ENCODE peak calls at places on chromosomes 5 and 9, in nine cellular contexts. W is NCI-H774; I is GM23248; B is esophagus muscularis mucosa; P is iris pigment epithelial cell; F is GM20000; D is NCI-H1092; Z is left ventricle myocardium inferior; E is stimulated activated CD8-positive, alpha-beta memory T cell treated with anti-CD3 and anti-CD28 coated beads, Interleukin-7, amount 100 ng/mL, for 48 hours. J is an unnamed sample.
A peak's percentile ranks its signal among the peaks of the same experiment; 100 is the strongest.

GRCh38 chr5:88827997-88828396 is 55.0 kb downstream of the MEF2C start:
- DNase-seq in I (peak; percentile 26), D (no peak), W (no peak), P (peak; percentile 7), E (no peak), F (no peak), B (no peak), Z (no peak), J (no peak)

GRCh38 chr5:6545770-6546690 is 86.8 kb downstream of the NSUN2 start:
- DNase-seq in Z (no peak), P (no peak), B (peak; percentile 79), D (peak; percentile 93), W (peak; percentile 97), E (no peak), F (no peak), I (peak; percentile 8), J (no peak)

GRCh38 chr5:65722575-65723424 is 795 bp downstream of the NLN start:
- DNase-seq in W (peak; percentile 53), B (no peak), P (peak; percentile 69), Z (no peak), E (no peak), F (peak; percentile 49), I (peak; percentile 88), D (peak; percentile 4), J (no peak)

GRCh38 chr9:95771556-95772280 is 103.8 kb upstream of the ERCC6L2 start:
- DNase-seq in P (peak; percentile 61), D (no peak), E (no peak), Z (no peak), B (no peak), I (peak; percentile 33), W (no peak), F (no peak), J (no peak)

GRCh38 chr5:157549283-157549629 is 26.3 kb downstream of the ADAM19 start:
- DNase-seq in F (no peak), Z (no peak), E (no peak), W (no peak), D (no peak), B (no peak), P (peak; percentile 53), I (peak; percentile 56), J (no peak)

GRCh38 chr5:178551059-178551458 is 39.1 kb downstream of the COL23A1 start:
- DNase-seq in F (peak; percentile 49), P (peak; percentile 46), Z (no peak), B (no peak), D (no peak), W (no peak), I (peak; percentile 57), E (no peak), J (no peak)

GRCh38 chr9:105138306-105138801 is 106.1 kb upstream of the SLC44A1 start:
- DNase-seq in B (no peak), F (no peak), D (no peak), Z (peak; percentile 57), P (peak; percentile 34), W (peak; percentile 18), I (no peak), E (no peak), J (no peak)

GRCh38 chr5:143543358-143544255 is 140.1 kb upstream of the NR3C1 start:
- DNase-seq in P (peak; percentile 61), Z (no peak), E (no peak), W (no peak), B (no peak), D (no peak), I (peak; percentile 85), F (no peak), J (no peak)

GRCh38 chr5:178472138-178472537 is 118.1 kb downstream of the COL23A1 start:
- DNase-seq in D (no peak), P (no peak), I (no peak), Z (no peak), F (no peak), E (no peak), W (no peak), B (no peak), J (no peak)

GRCh38 chr5:98768160-98769005 is 5.1 kb upstream of the RGMB start:
- DNase-seq in Z (no peak), W (peak; percentile 43), E (no peak), D (peak; percentile 50), P (peak; percentile 66), I (peak; percentile 76), B (no peak), F (peak; percentile 71), J (peak; percentile 61)

GRCh38 chr9:125428060-125428481 is 166.4 kb downstream of the GAPVD1 start:
- DNase-seq in F (peak; percentile 73), I (peak; percentile 36), D (no peak), B (no peak), Z (no peak), P (no peak), E (no peak), W (no peak), J (no peak)